ENCODE peak calls at places on chromosomes 1 and 21, in eight cellular contexts. One of them, this sample, is unnamed. For H3K4me1, the result is how much of the 10 kb centered on the place peaks cover.

GRCh38 chr1:172487550-172487949 is 43.7 kb upstream of the PIGC start:
- DNase-seq in adipocyte: no peak
- DNase-seq in CD8-positive, alpha-beta T cell: no peak
- DNase-seq in heart right ventricle: no peak
- DNase-seq in lower lobe of right lung: no peak
- DNase-seq in left lung: no peak
- DNase-seq in heart left ventricle: no peak
- DNase-seq in kidney: no peak
- DNase-seq in this sample: no peak

GRCh38 chr1:181173761-181174371 is 85.4 kb downstream of the IER5 start:
- DNase-seq in adipocyte: no peak
- DNase-seq in CD8-positive, alpha-beta T cell: no peak
- DNase-seq in heart right ventricle: no peak
- DNase-seq in lower lobe of right lung: no peak
- DNase-seq in left lung: no peak
- DNase-seq in heart left ventricle: no peak
- DNase-seq in kidney: no peak
- DNase-seq in this sample: no peak

GRCh38 chr21:29371464-29371863 is 72.7 kb downstream of the BACH1 start:
- DNase-seq in adipocyte: no peak
- DNase-seq in CD8-positive, alpha-beta T cell: no peak
- DNase-seq in heart right ventricle: no peak
- DNase-seq in lower lobe of right lung: no peak
- DNase-seq in left lung: no peak
- DNase-seq in heart left ventricle: no peak
- DNase-seq in kidney: no peak
- DNase-seq in this sample: no peak

GRCh38 chr1:193069748-193070394 is 10.5 kb downstream of the RO60 start:
- DNase-seq in adipocyte: peak
- DNase-seq in CD8-positive, alpha-beta T cell: no peak
- DNase-seq in heart right ventricle: no peak
- DNase-seq in lower lobe of right lung: no peak
- DNase-seq in left lung: no peak
- DNase-seq in heart left ventricle: no peak
- DNase-seq in kidney: no peak
- DNase-seq in this sample: no peak

GRCh38 chr1:3015269-3015635 is 6.0 kb upstream of the ACTRT2 start:
- DNase-seq in adipocyte: no peak
- DNase-seq in CD8-positive, alpha-beta T cell: no peak
- DNase-seq in heart right ventricle: no peak
- DNase-seq in lower lobe of right lung: no peak
- DNase-seq in left lung: peak
- DNase-seq in heart left ventricle: no peak
- DNase-seq in kidney: peak
- DNase-seq in this sample: no peak

GRCh38 chr1:8343464-8344001 is 25.6 kb downstream of the SLC45A1 start:
- DNase-seq in adipocyte: peak
- DNase-seq in CD8-positive, alpha-beta T cell: no peak
- DNase-seq in heart right ventricle: peak
- DNase-seq in lower lobe of right lung: peak
- DNase-seq in left lung: peak
- DNase-seq in heart left ventricle: peak
- DNase-seq in kidney: peak
- DNase-seq in this sample: no peak

GRCh38 chr1:203325418-203326091 is 20.2 kb downstream of the BTG2 start:
- DNase-seq in adipocyte: no peak
- DNase-seq in CD8-positive, alpha-beta T cell: no peak
- DNase-seq in heart right ventricle: peak
- DNase-seq in lower lobe of right lung: peak
- DNase-seq in left lung: peak
- DNase-seq in heart left ventricle: peak
- DNase-seq in kidney: no peak
- DNase-seq in this sample: no peak

GRCh38 chr1:210372931-210373627 is 44.4 kb downstream of the HHAT start:
- DNase-seq in adipocyte: no peak
- DNase-seq in CD8-positive, alpha-beta T cell: no peak
- DNase-seq in heart right ventricle: no peak
- DNase-seq in lower lobe of right lung: no peak
- DNase-seq in left lung: no peak
- DNase-seq in heart left ventricle: no peak
- DNase-seq in kidney: no peak
- DNase-seq in this sample: no peak

GRCh38 chr21:37087188-37087587 is 14.1 kb downstream of the TTC3 start:
- DNase-seq in adipocyte: peak
- DNase-seq in CD8-positive, alpha-beta T cell: no peak
- DNase-seq in heart right ventricle: no peak
- DNase-seq in lower lobe of right lung: no peak
- DNase-seq in left lung: no peak
- DNase-seq in heart left ventricle: no peak
- DNase-seq in kidney: no peak
- DNase-seq in this sample: no peak

GRCh38 chr1:207644852-207645631 is at the start of gene CR1L:
- DNase-seq in adipocyte: peak
- DNase-seq in CD8-positive, alpha-beta T cell: peak
- DNase-seq in heart right ventricle: peak
- DNase-seq in lower lobe of right lung: peak
- DNase-seq in left lung: peak
- DNase-seq in heart left ventricle: peak
- DNase-seq in kidney: peak
- DNase-seq in this sample: peak

GRCh38 chr1:162381941-162382750 is 618 bp downstream of the C1orf226 start:
- DNase-seq in adipocyte: no peak
- DNase-seq in CD8-positive, alpha-beta T cell: peak
- DNase-seq in heart right ventricle: no peak
- DNase-seq in lower lobe of right lung: no peak
- DNase-seq in left lung: no peak
- DNase-seq in heart left ventricle: no peak
- DNase-seq in kidney: peak
- DNase-seq in this sample: no peak

GRCh38 chr1:115430717-115431116 is 92.7 kb upstream of the NGF start:
- DNase-seq in adipocyte: peak
- DNase-seq in CD8-positive, alpha-beta T cell: no peak
- DNase-seq in heart right ventricle: no peak
- DNase-seq in lower lobe of right lung: no peak
- DNase-seq in left lung: no peak
- DNase-seq in heart left ventricle: no peak
- DNase-seq in kidney: no peak
- DNase-seq in this sample: no peak

GRCh38 chr1:21497466-21498061 is 11.7 kb upstream of the ALPL start:
- DNase-seq in adipocyte: no peak
- DNase-seq in CD8-positive, alpha-beta T cell: no peak
- DNase-seq in heart right ventricle: no peak
- DNase-seq in lower lobe of right lung: no peak
- DNase-seq in left lung: no peak
- DNase-seq in heart left ventricle: no peak
- DNase-seq in kidney: no peak
- DNase-seq in this sample: no peak

GRCh38 chr1:172497230-172497629 is 35.7 kb upstream of the SUCO start:
- DNase-seq in adipocyte: peak
- DNase-seq in CD8-positive, alpha-beta T cell: no peak
- DNase-seq in heart right ventricle: peak
- DNase-seq in lower lobe of right lung: peak
- DNase-seq in left lung: peak
- DNase-seq in heart left ventricle: no peak
- DNase-seq in kidney: no peak
- DNase-seq in this sample: no peak

GRCh38 chr1:230206976-230207375 is 139.9 kb downstream of the GALNT2 start:
- DNase-seq in adipocyte: no peak
- DNase-seq in CD8-positive, alpha-beta T cell: no peak
- DNase-seq in heart right ventricle: no peak
- DNase-seq in lower lobe of right lung: no peak
- DNase-seq in left lung: no peak
- DNase-seq in heart left ventricle: no peak
- DNase-seq in kidney: no peak
- DNase-seq in this sample: no peak

GRCh38 chr1:39788758-39789570 is at the start of gene BMP8B:
- DNase-seq in adipocyte: peak
- DNase-seq in CD8-positive, alpha-beta T cell: peak
- DNase-seq in heart right ventricle: peak
- DNase-seq in lower lobe of right lung: peak
- DNase-seq in left lung: peak
- DNase-seq in heart left ventricle: peak
- DNase-seq in kidney: peak
- DNase-seq in this sample: peak

GRCh38 chr21:14737922-14738321 is 191.8 kb upstream of the SAMSN1 start:
- DNase-seq in adipocyte: peak
- DNase-seq in CD8-positive, alpha-beta T cell: peak
- DNase-seq in heart right ventricle: peak
- DNase-seq in lower lobe of right lung: no peak
- DNase-seq in left lung: no peak
- DNase-seq in heart left ventricle: no peak
- DNase-seq in kidney: no peak
- DNase-seq in this sample: peak

GRCh38 chr1:162021124-162021523 is 2.5 kb downstream of the OLFML2B start:
- DNase-seq in adipocyte: no peak
- DNase-seq in CD8-positive, alpha-beta T cell: no peak
- DNase-seq in heart right ventricle: no peak
- DNase-seq in lower lobe of right lung: no peak
- DNase-seq in left lung: no peak
- DNase-seq in heart left ventricle: no peak
- DNase-seq in kidney: no peak
- DNase-seq in this sample: no peak

GRCh38 chr1:71586030-71586429 is 505.2 kb upstream of the ZRANB2 start:
- DNase-seq in adipocyte: no peak
- DNase-seq in CD8-positive, alpha-beta T cell: no peak
- DNase-seq in heart right ventricle: no peak
- DNase-seq in lower lobe of right lung: no peak
- DNase-seq in left lung: no peak
- DNase-seq in heart left ventricle: no peak
- DNase-seq in kidney: no peak
- DNase-seq in this sample: no peak

GRCh38 chr1:71587961-71588360 is 507.1 kb upstream of the ZRANB2 start:
- DNase-seq in adipocyte: peak
- DNase-seq in CD8-positive, alpha-beta T cell: no peak
- DNase-seq in heart right ventricle: no peak
- DNase-seq in lower lobe of right lung: no peak
- DNase-seq in left lung: no peak
- DNase-seq in heart left ventricle: no peak
- DNase-seq in kidney: no peak
- DNase-seq in this sample: no peak

GRCh38 chr1:71577451-71578131 is 496.8 kb upstream of the ZRANB2 start:
- DNase-seq in adipocyte: peak
- DNase-seq in CD8-positive, alpha-beta T cell: no peak
- DNase-seq in heart right ventricle: no peak
- DNase-seq in lower lobe of right lung: no peak
- DNase-seq in left lung: no peak
- DNase-seq in heart left ventricle: no peak
- DNase-seq in kidney: no peak
- DNase-seq in this sample: no peak

GRCh38 chr1:71582673-71583072 is 501.8 kb upstream of the ZRANB2 start:
- DNase-seq in adipocyte: no peak
- DNase-seq in CD8-positive, alpha-beta T cell: no peak
- DNase-seq in heart right ventricle: no peak
- DNase-seq in lower lobe of right lung: no peak
- DNase-seq in left lung: no peak
- DNase-seq in heart left ventricle: no peak
- DNase-seq in kidney: no peak
- DNase-seq in this sample: no peak
- H3K4me1 ChIP-seq in adipocyte: under half
- H3K4me1 ChIP-seq in CD8-positive, alpha-beta T cell: under half
- H3K4me1 ChIP-seq in heart right ventricle: under half
- H3K4me1 ChIP-seq in lower lobe of right lung: under half
- H3K4me1 ChIP-seq in left lung: under half
- H3K4me1 ChIP-seq in heart left ventricle: under half
- H3K4me1 ChIP-seq in kidney: under half
- H3K4me1 ChIP-seq in this sample: under half

GRCh38 chr21:43590220-43590619 is 69.1 kb downstream of the HSF2BP start:
- DNase-seq in adipocyte: peak
- DNase-seq in CD8-positive, alpha-beta T cell: no peak
- DNase-seq in heart right ventricle: no peak
- DNase-seq in lower lobe of right lung: no peak
- DNase-seq in left lung: no peak
- DNase-seq in heart left ventricle: no peak
- DNase-seq in kidney: no peak
- DNase-seq in this sample: no peak
- H3K4me1 ChIP-seq in adipocyte: under half
- H3K4me1 ChIP-seq in CD8-positive, alpha-beta T cell: under half
- H3K4me1 ChIP-seq in heart right ventricle: under half
- H3K4me1 ChIP-seq in lower lobe of right lung: under half
- H3K4me1 ChIP-seq in left lung: under half
- H3K4me1 ChIP-seq in heart left ventricle: under half
- H3K4me1 ChIP-seq in kidney: under half
- H3K4me1 ChIP-seq in this sample: under half

DNA sequence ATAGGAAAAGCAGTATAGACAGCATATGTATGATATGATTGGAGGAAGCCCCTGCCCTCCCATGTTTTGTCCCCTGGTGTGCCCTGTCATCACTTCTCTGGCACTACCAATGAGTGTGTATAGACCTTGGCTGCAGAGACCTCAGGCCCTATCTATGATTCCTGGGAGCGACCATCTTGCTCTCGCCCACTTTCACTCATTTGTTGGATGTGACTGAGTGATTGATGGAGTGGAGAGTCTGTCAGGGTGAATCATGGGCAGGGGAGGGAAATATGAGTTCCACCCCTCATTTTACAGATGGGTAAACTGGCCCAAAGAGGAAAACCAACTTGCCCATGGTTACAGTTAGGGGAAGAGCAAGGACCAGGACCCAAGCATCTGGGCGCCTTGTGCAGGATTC is 14.9 kb downstream of the SLC30A1 start:
- DNase-seq in adipocyte: no peak
- DNase-seq in CD8-positive, alpha-beta T cell: no peak
- DNase-seq in heart right ventricle: no peak
- DNase-seq in lower lobe of right lung: no peak
- DNase-seq in left lung: no peak
- DNase-seq in heart left ventricle: no peak
- DNase-seq in kidney: no peak
- DNase-seq in this sample: no peak
- H3K4me1 ChIP-seq in adipocyte: under half
- H3K4me1 ChIP-seq in CD8-positive, alpha-beta T cell: under half
- H3K4me1 ChIP-seq in heart right ventricle: under half
- H3K4me1 ChIP-seq in lower lobe of right lung: under half
- H3K4me1 ChIP-seq in left lung: under half
- H3K4me1 ChIP-seq in heart left ventricle: under half
- H3K4me1 ChIP-seq in kidney: under half
- H3K4me1 ChIP-seq in this sample: under half

GRCh38 chr1:46039571-46040052 is 92.8 kb downstream of the PIK3R3 start:
- DNase-seq in adipocyte: peak
- DNase-seq in CD8-positive, alpha-beta T cell: no peak
- DNase-seq in heart right ventricle: peak
- DNase-seq in lower lobe of right lung: no peak
- DNase-seq in left lung: no peak
- DNase-seq in heart left ventricle: no peak
- DNase-seq in kidney: no peak
- DNase-seq in this sample: no peak

GRCh38 chr1:46041551-46041950 is 90.9 kb downstream of the PIK3R3 start:
- DNase-seq in adipocyte: no peak
- DNase-seq in CD8-positive, alpha-beta T cell: no peak
- DNase-seq in heart right ventricle: no peak
- DNase-seq in lower lobe of right lung: no peak
- DNase-seq in left lung: no peak
- DNase-seq in heart left ventricle: no peak
- DNase-seq in kidney: no peak
- DNase-seq in this sample: no peak

GRCh38 chr1:46043491-46044017 is 88.9 kb downstream of the PIK3R3 start:
- DNase-seq in adipocyte: no peak
- DNase-seq in CD8-positive, alpha-beta T cell: no peak
- DNase-seq in heart right ventricle: no peak
- DNase-seq in lower lobe of right lung: no peak
- DNase-seq in left lung: no peak
- DNase-seq in heart left ventricle: no peak
- DNase-seq in kidney: no peak
- DNase-seq in this sample: no peak

GRCh38 chr1:46044116-46044515 is 88.3 kb downstream of the PIK3R3 start:
- DNase-seq in adipocyte: no peak
- DNase-seq in CD8-positive, alpha-beta T cell: no peak
- DNase-seq in heart right ventricle: no peak
- DNase-seq in lower lobe of right lung: no peak
- DNase-seq in left lung: no peak
- DNase-seq in heart left ventricle: no peak
- DNase-seq in kidney: no peak
- DNase-seq in this sample: no peak

GRCh38 chr1:46041974-46042373 is 90.5 kb downstream of the PIK3R3 start:
- DNase-seq in adipocyte: peak
- DNase-seq in CD8-positive, alpha-beta T cell: no peak
- DNase-seq in heart right ventricle: peak
- DNase-seq in lower lobe of right lung: no peak
- DNase-seq in left lung: no peak
- DNase-seq in heart left ventricle: peak
- DNase-seq in kidney: no peak
- DNase-seq in this sample: no peak
- H3K4me1 ChIP-seq in adipocyte: under half
- H3K4me1 ChIP-seq in CD8-positive, alpha-beta T cell: under half
- H3K4me1 ChIP-seq in heart right ventricle: half or more
- H3K4me1 ChIP-seq in lower lobe of right lung: under half
- H3K4me1 ChIP-seq in left lung: under half
- H3K4me1 ChIP-seq in heart left ventricle: under half
- H3K4me1 ChIP-seq in kidney: under half
- H3K4me1 ChIP-seq in this sample: under half